ENCODE peak calls at places on chromosomes 3 and 15, in nine cellular contexts. Y is CD8-positive, alpha-beta T cell; F is spleen; P is heart left ventricle; K is A673; N is heart right ventricle; B is body of pancreas; T is fibroblast of lung; W is Peyer's patch. X is an unnamed sample.

GRCh38 chr3:159854500-159855124 is 134.0 kb upstream of the IL12A start:
- DNase-seq in P (no peak), K (no peak), W (no peak), Y (no peak), F (no peak), T (peak; percentile 81), N (no peak), B (no peak), X (peak; percentile 90)

GRCh38 chr15:89822030-89822429 is 7.4 kb upstream of the ANPEP start:
- DNase-seq in P (no peak), W (no peak), F (peak; percentile 68), T (no peak), Y (no peak), N (no peak), K (no peak), B (no peak), X (no peak)

GRCh38 chr3:171260899-171261298 is 199.3 kb downstream of the TNIK start:
- DNase-seq in N (no peak), P (no peak), Y (no peak), T (no peak), K (no peak), W (no peak), F (no peak), B (no peak), X (no peak)

GRCh38 chr15:24696855-24697254 is 21.3 kb downstream of the NPAP1 start:
- DNase-seq in N (no peak), P (no peak), T (no peak), Y (no peak), W (no peak), K (no peak), B (no peak), F (no peak), X (no peak)

GRCh38 chr3:177351757-177352158 is 154.5 kb upstream of the TBL1XR1 start:
- DNase-seq in Y (no peak), B (no peak), P (no peak), T (no peak), F (no peak), K (no peak), N (no peak), W (no peak), X (no peak)

GRCh38 chr3:46665763-46666470 is 27.6 kb downstream of the ALS2CL start:
- DNase-seq in B (no peak), Y (no peak), K (no peak), F (peak; percentile 28), W (peak; percentile 19), N (no peak), P (peak; percentile 11), T (no peak), X (peak; percentile 13)

GRCh38 chr3:4633078-4634004 is 140.2 kb downstream of the ITPR1 start:
- DNase-seq in T (peak; percentile 83), Y (no peak), F (no peak), N (peak; percentile 24), B (peak; percentile 24), W (no peak), K (peak; percentile 67), P (no peak), X (no peak)

GRCh38 chr15:89341316-89342005 is 6.8 kb upstream of the POLG start:
- DNase-seq in B (peak; percentile 66), T (no peak), K (no peak), W (no peak), P (no peak), Y (no peak), N (no peak), F (peak; percentile 44), X (no peak)

GRCh38 chr15:45710657-45711056 is 75.8 kb downstream of the SQOR start:
- DNase-seq in F (no peak), K (no peak), W (no peak), T (no peak), B (no peak), Y (no peak), N (no peak), P (no peak), X (no peak)

GRCh38 chr3:55163421-55163820 is 235.6 kb upstream of the LRTM1 start:
- DNase-seq in T (no peak), F (no peak), B (no peak), P (no peak), W (no peak), N (no peak), Y (no peak), K (no peak), X (no peak)

GRCh38 chr3:136862611-136862951 is 573 bp downstream of the NCK1 start:
- DNase-seq in P (no peak), T (peak; percentile 58), B (peak; percentile 86), N (peak; percentile 44), F (no peak), K (peak; percentile 53), Y (no peak), W (peak; percentile 74), X (no peak)

GRCh38 chr3:33645060-33645841 is 72.8 kb downstream of the CLASP2 start:
- DNase-seq in N (no peak), B (peak; percentile 14), F (no peak), W (no peak), T (peak; percentile 40), P (no peak), Y (peak; percentile 44), K (peak; percentile 28), X (no peak)

GRCh38 chr3:7697538-7697937 is 804.1 kb upstream of the LMCD1 start:
- DNase-seq in K (no peak), Y (no peak), F (no peak), W (no peak), B (no peak), N (no peak), P (no peak), T (no peak), X (no peak)

GRCh38 chr3:116102037-116102436 is 343.2 kb downstream of the LSAMP start:
- DNase-seq in N (no peak), F (no peak), B (no peak), W (no peak), T (peak; percentile 35), K (peak; percentile 17), Y (no peak), P (no peak), X (no peak)

GRCh38 chr3:152283492-152284381 is 15.0 kb downstream of the MBNL1 start:
- DNase-seq in T (no peak), P (no peak), W (no peak), K (no peak), B (peak; percentile 42), F (no peak), Y (no peak), N (no peak), X (no peak)

GRCh38 chr15:28892789-28893610 is 7.2 kb downstream of the APBA2 start:
- DNase-seq in N (no peak), P (no peak), Y (no peak), T (peak; percentile 60), B (peak; percentile 48), F (no peak), W (no peak), K (no peak), X (no peak)

GRCh38 chr3:180073561-180073960 is 36.8 kb upstream of the PEX5L start:
- DNase-seq in Y (no peak), K (no peak), P (no peak), F (no peak), W (no peak), T (no peak), N (no peak), B (no peak), X (no peak)

GRCh38 chr3:123081718-123082369 is 15.0 kb downstream of the PDIA5 start:
- DNase-seq in B (no peak), W (no peak), F (no peak), T (no peak), N (no peak), K (peak; percentile 71), Y (no peak), P (no peak), X (no peak)
- H3K4me1 ChIP-seq in B (peaks cover 71% of the 10 kb centered on the region), W (no peaks in the 10 kb centered on the region), F (peaks cover 48% of the 10 kb centered on the region), T (peaks cover 28% of the 10 kb centered on the region), N (peaks cover 80% of the 10 kb centered on the region), K (peaks cover 33% of the 10 kb centered on the region), Y (peaks cover 17% of the 10 kb centered on the region), P (peaks cover 61% of the 10 kb centered on the region), X (peaks cover 47% of the 10 kb centered on the region)

GRCh38 chr15:57505056-57505713 is 86.5 kb upstream of the MYZAP start:
- DNase-seq in K (no peak), B (peak; percentile 78), N (no peak), T (peak; percentile 16), W (no peak), F (no peak), P (no peak), Y (no peak), X (peak; percentile 49)

GRCh38 chr15:57505949-57506391 is 85.7 kb upstream of the MYZAP start:
- DNase-seq in Y (no peak), K (no peak), W (peak; percentile 66), P (peak; percentile 69), N (peak; percentile 74), B (peak; percentile 96), T (peak; percentile 70), F (no peak), X (peak; percentile 87)

GRCh38 chr15:57503051-57503702 is 88.5 kb upstream of the MYZAP start:
- DNase-seq in N (no peak), B (no peak), W (no peak), T (no peak), P (no peak), F (no peak), Y (no peak), K (no peak), X (no peak)

GRCh38 chr15:57504599-57504940 is 87.1 kb upstream of the MYZAP start:
- DNase-seq in B (peak; percentile 67), K (no peak), W (no peak), T (no peak), Y (no peak), F (no peak), N (no peak), P (no peak), X (no peak)

GRCh38 chr15:57503911-57504598 is 87.6 kb upstream of the MYZAP start:
- DNase-seq in N (peak; percentile 57), T (peak; percentile 21), B (peak; percentile 54), P (no peak), F (no peak), Y (no peak), K (no peak), W (no peak), X (no peak)
- H3K4me1 ChIP-seq in N (peaks cover 68% of the 10 kb centered on the region), T (no peaks in the 10 kb centered on the region), B (peaks cover 99% of the 10 kb centered on the region), P (peaks cover 54% of the 10 kb centered on the region), F (no peaks in the 10 kb centered on the region), Y (no peaks in the 10 kb centered on the region), K (no peaks in the 10 kb centered on the region), W (no peaks in the 10 kb centered on the region), X (peaks cover 52% of the 10 kb centered on the region)

DNA sequence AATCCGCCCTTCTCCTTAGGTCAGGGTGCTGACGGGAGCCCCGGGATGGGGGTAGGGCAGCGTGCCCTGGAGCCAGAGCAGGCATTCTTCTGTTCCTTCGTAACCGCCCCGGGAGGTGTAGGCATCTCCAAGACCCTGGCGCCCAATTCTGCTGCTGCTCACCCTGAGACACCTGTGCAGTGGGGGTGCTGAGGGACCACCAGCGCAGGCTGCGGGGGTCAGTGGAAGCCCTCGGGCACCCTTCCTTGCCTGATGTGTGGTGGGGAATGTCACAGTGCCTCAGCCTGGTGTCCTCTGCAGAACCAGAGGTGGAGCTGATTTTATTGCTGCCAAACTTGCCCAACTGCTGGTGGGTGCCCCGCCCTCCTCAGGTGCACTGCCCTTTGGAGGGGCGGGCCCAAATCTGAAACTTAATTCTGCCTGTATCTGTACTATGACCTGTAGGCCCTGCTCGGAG is 7.3 kb downstream of the CSK start:
- DNase-seq in W (peak; percentile 89), P (no peak), Y (peak; percentile 44), B (no peak), N (no peak), K (no peak), F (peak; percentile 90), T (no peak), X (no peak)
- H3K4me1 ChIP-seq in W (peaks cover 68% of the 10 kb centered on the region), P (peaks cover 100% of the 10 kb centered on the region), Y (peaks cover 93% of the 10 kb centered on the region), B (peaks cover 28% of the 10 kb centered on the region), N (peaks cover 97% of the 10 kb centered on the region), K (peaks cover 56% of the 10 kb centered on the region), F (peaks cover 98% of the 10 kb centered on the region), T (peaks cover 64% of the 10 kb centered on the region), X (peaks cover 27% of the 10 kb centered on the region)

GRCh38 chr15:56989411-56989924 is 71.0 kb downstream of the TCF12 start:
- DNase-seq in T (peak; percentile 30), F (no peak), K (no peak), P (no peak), W (no peak), Y (no peak), B (no peak), N (no peak), X (peak; percentile 28)
- H3K4me1 ChIP-seq in T (peaks cover 9% of the 10 kb centered on the region), F (peaks cover 52% of the 10 kb centered on the region), K (peaks cover 56% of the 10 kb centered on the region), P (peaks cover 52% of the 10 kb centered on the region), W (no peaks in the 10 kb centered on the region), Y (peaks cover 3% of the 10 kb centered on the region), B (peaks cover 18% of the 10 kb centered on the region), N (peaks cover 64% of the 10 kb centered on the region), X (peaks cover 32% of the 10 kb centered on the region)